ENCODE peak calls at places on chromosomes 12 and 14, in nine cellular contexts. H is HTR-8/SVneo; F is T-cell; O is activated gamma-delta T cell treated with Interleukin-2 at 50 U/mL for 16 hours; M is suprapubic skin; U is fibroblast of the aortic adventitia; B is RCC 7860; A is stimulated activated CD8-positive, alpha-beta memory T cell treated with anti-CD3 and anti-CD28 coated beads, Interleukin-12 subunit alpha, Interleukin-12 subunit beta, amount 100 ng/mL, for 1 hour; N is epithelial cell of proximal tubule. Y is an unnamed sample.

GRCh38 chr12:125329239-125330238 is 264.3 kb downstream of the AACS start:
- DNase-seq in F (no peak), B (no peak), U (no peak), M (no peak), H (no peak), N (no peak), O (no peak), A (no peak), Y (no peak)

GRCh38 chr12:120759591-120760348 is 34.1 kb downstream of the ACADS start:
- DNase-seq in H (no peak), M (no peak), F (no peak), B (no peak), O (no peak), U (no peak), A (no peak), N (no peak), Y (no peak)

GRCh38 chr12:114508529-114509129 is 102.7 kb upstream of the TBX5 start:
- DNase-seq in M (peak), U (peak), N (peak), F (peak), H (peak), B (peak), O (peak), A (peak), Y (no peak)

GRCh38 chr12:22410497-22410896 is 76.0 kb upstream of the ST8SIA1 start:
- DNase-seq in A (no peak), F (no peak), B (no peak), U (no peak), O (no peak), M (no peak), H (no peak), N (no peak), Y (no peak)

GRCh38 chr12:117968084-117968789 is 553 bp downstream of the KSR2 start:
- DNase-seq in H (no peak), O (no peak), B (no peak), U (no peak), M (no peak), A (no peak), N (no peak), F (no peak), Y (no peak)

GRCh38 chr14:29925106-29925722 is 2.4 kb downstream of the PRKD1 start:
- DNase-seq in A (no peak), M (no peak), F (no peak), N (peak), U (peak), B (peak), H (no peak), O (no peak), Y (no peak)

GRCh38 chr12:65313704-65314317 is 35.3 kb downstream of the MSRB3 start:
- DNase-seq in N (no peak), M (no peak), A (no peak), F (no peak), U (peak), H (no peak), B (peak), O (no peak), Y (no peak)

GRCh38 chr12:52836042-52836466 is 1.9 kb upstream of the KRT79 start:
- DNase-seq in F (no peak), A (peak), U (peak), H (peak), N (no peak), B (peak), O (peak), M (no peak), Y (no peak)

GRCh38 chr14:76812093-76812421 is 625 bp downstream of the ANGEL1 start:
- DNase-seq in F (no peak), H (no peak), N (no peak), A (no peak), B (no peak), M (no peak), O (no peak), U (no peak), Y (no peak)

GRCh38 chr12:124563401-124563800 is 4.0 kb downstream of the NCOR2 start:
- DNase-seq in F (no peak), N (no peak), A (no peak), B (no peak), M (no peak), H (no peak), U (no peak), O (no peak), Y (no peak)

GRCh38 chr12:72271401-72271740 is 799 bp upstream of the TRHDE start:
- DNase-seq in O (no peak), U (no peak), F (no peak), A (no peak), B (no peak), N (no peak), M (no peak), H (peak), Y (peak)

GRCh38 chr12:30964896-30965612 is 38.5 kb downstream of the TSPAN11 start:
- DNase-seq in M (no peak), A (no peak), F (no peak), B (no peak), U (no peak), H (no peak), N (no peak), O (no peak), Y (no peak)

GRCh38 chr12:127342861-127343260 is 924.1 kb upstream of the TMEM132C start:
- DNase-seq in M (no peak), F (no peak), B (peak), A (no peak), H (no peak), O (no peak), U (peak), N (no peak), Y (no peak)

GRCh38 chr12:123118397-123118945 is 32.4 kb downstream of the PITPNM2 start:
- DNase-seq in B (no peak), N (no peak), O (no peak), H (no peak), F (no peak), A (no peak), U (no peak), M (no peak), Y (no peak)

GRCh38 chr14:102901633-102902032 is 20.8 kb upstream of the AMN start:
- DNase-seq in O (no peak), A (no peak), M (no peak), U (no peak), B (no peak), H (no peak), N (no peak), F (no peak), Y (no peak)

GRCh38 chr12:65965358-65965757 is 141.1 kb downstream of the HMGA2 start:
- DNase-seq in U (peak), A (no peak), M (no peak), F (no peak), B (no peak), N (no peak), H (no peak), O (no peak), Y (no peak)

GRCh38 chr12:56321027-56321426 is 5.2 kb upstream of the CNPY2 start:
- DNase-seq in A (no peak), H (no peak), U (no peak), O (no peak), B (no peak), N (no peak), F (no peak), M (no peak), Y (no peak)

Y was measured in D721Med.